ENCODE peak calls at places on chromosome 5, in four cellular contexts. One of them, this sample, is unnamed.

GRCh38 chr5:11504794-11505193 is 399.5 kb downstream of the CTNND2 start:
- DNase-seq in heart left ventricle: no peak
- DNase-seq in fibroblast of mammary gland: peak
- DNase-seq in sigmoid colon: no peak
- DNase-seq in this sample: no peak

GRCh38 chr5:174340221-174340620 is 294.7 kb downstream of the NSG2 start:
- DNase-seq in heart left ventricle: no peak
- DNase-seq in fibroblast of mammary gland: no peak
- DNase-seq in sigmoid colon: no peak
- DNase-seq in this sample: no peak

GRCh38 chr5:95738834-95739233 is 7.7 kb downstream of the RHOBTB3 start:
- DNase-seq in heart left ventricle: no peak
- DNase-seq in fibroblast of mammary gland: no peak
- DNase-seq in sigmoid colon: no peak
- DNase-seq in this sample: no peak

GRCh38 chr5:421287-421880 is 21.6 kb upstream of the EXOC3 start:
- DNase-seq in heart left ventricle: no peak
- DNase-seq in fibroblast of mammary gland: no peak
- DNase-seq in sigmoid colon: peak
- DNase-seq in this sample: no peak

GRCh38 chr5:129899454-129899853 is 4.8 kb upstream of the CHSY3 start:
- DNase-seq in heart left ventricle: no peak
- DNase-seq in fibroblast of mammary gland: peak
- DNase-seq in sigmoid colon: no peak
- DNase-seq in this sample: no peak

GRCh38 chr5:32144637-32145207 is 29.4 kb downstream of the GOLPH3 start:
- DNase-seq in heart left ventricle: peak
- DNase-seq in fibroblast of mammary gland: no peak
- DNase-seq in sigmoid colon: no peak
- DNase-seq in this sample: no peak

GRCh38 chr5:94538260-94538659 is 80.1 kb downstream of the KIAA0825 start:
- DNase-seq in heart left ventricle: no peak
- DNase-seq in fibroblast of mammary gland: no peak
- DNase-seq in sigmoid colon: no peak
- DNase-seq in this sample: no peak

GRCh38 chr5:29548262-29548661 is 1645.2 kb upstream of the CDH6 start:
- DNase-seq in heart left ventricle: no peak
- DNase-seq in fibroblast of mammary gland: no peak
- DNase-seq in sigmoid colon: no peak
- DNase-seq in this sample: no peak

GRCh38 chr5:87383216-87383615 is 29.5 kb downstream of the CCNH start:
- DNase-seq in heart left ventricle: no peak
- DNase-seq in fibroblast of mammary gland: no peak
- DNase-seq in sigmoid colon: no peak
- DNase-seq in this sample: no peak

GRCh38 chr5:52947851-52948250 is 41.3 kb upstream of the ITGA2 start:
- DNase-seq in heart left ventricle: no peak
- DNase-seq in fibroblast of mammary gland: peak
- DNase-seq in sigmoid colon: no peak
- DNase-seq in this sample: no peak

GRCh38 chr5:134247411-134247810 is 21.5 kb upstream of the PPP2CA start:
- DNase-seq in heart left ventricle: no peak
- DNase-seq in fibroblast of mammary gland: peak
- DNase-seq in sigmoid colon: no peak
- DNase-seq in this sample: no peak

GRCh38 chr5:850511-851006 is at the start of gene ZDHHC11:
- DNase-seq in heart left ventricle: peak
- DNase-seq in fibroblast of mammary gland: no peak
- DNase-seq in sigmoid colon: peak
- DNase-seq in this sample: no peak

GRCh38 chr5:177090813-177091212 is 4.1 kb downstream of the FGFR4 start:
- DNase-seq in heart left ventricle: no peak
- DNase-seq in fibroblast of mammary gland: no peak
- DNase-seq in sigmoid colon: no peak
- DNase-seq in this sample: no peak

GRCh38 chr5:68958428-68958827 is 135.4 kb upstream of the SLC30A5 start:
- DNase-seq in heart left ventricle: no peak
- DNase-seq in fibroblast of mammary gland: no peak
- DNase-seq in sigmoid colon: no peak
- DNase-seq in this sample: no peak

GRCh38 chr5:158288258-158288657 is 429.3 kb upstream of the CLINT1 start:
- DNase-seq in heart left ventricle: no peak
- DNase-seq in fibroblast of mammary gland: no peak
- DNase-seq in sigmoid colon: no peak
- DNase-seq in this sample: no peak

GRCh38 chr5:174736351-174736721 is 12.0 kb downstream of the MSX2 start:
- DNase-seq in heart left ventricle: no peak
- DNase-seq in fibroblast of mammary gland: peak
- DNase-seq in sigmoid colon: no peak
- DNase-seq in this sample: no peak

GRCh38 chr5:80414113-80414512 is 6.2 kb downstream of the ZFYVE16 start:
- DNase-seq in heart left ventricle: no peak
- DNase-seq in fibroblast of mammary gland: peak
- DNase-seq in sigmoid colon: no peak
- DNase-seq in this sample: no peak

GRCh38 chr5:9176641-9177040 is 369.2 kb downstream of the SEMA5A start:
- DNase-seq in heart left ventricle: no peak
- DNase-seq in fibroblast of mammary gland: no peak
- DNase-seq in sigmoid colon: no peak
- DNase-seq in this sample: no peak

GRCh38 chr5:106876665-106877194 is 794.0 kb downstream of the EFNA5 start:
- DNase-seq in heart left ventricle: no peak
- DNase-seq in fibroblast of mammary gland: peak
- DNase-seq in sigmoid colon: no peak
- DNase-seq in this sample: no peak

GRCh38 chr5:69238760-69239251 is 4.1 kb downstream of the CDK7 start:
- DNase-seq in heart left ventricle: no peak
- DNase-seq in fibroblast of mammary gland: peak
- DNase-seq in sigmoid colon: no peak
- DNase-seq in this sample: no peak

GRCh38 chr5:83590966-83591365 is 119.4 kb downstream of the VCAN start:
- DNase-seq in heart left ventricle: no peak
- DNase-seq in fibroblast of mammary gland: no peak
- DNase-seq in sigmoid colon: no peak
- DNase-seq in this sample: no peak

GRCh38 chr5:157606046-157606445 is 30.5 kb upstream of the ADAM19 start:
- DNase-seq in heart left ventricle: no peak
- DNase-seq in fibroblast of mammary gland: peak
- DNase-seq in sigmoid colon: no peak
- DNase-seq in this sample: no peak

GRCh38 chr5:152303841-152304240 is 101.2 kb downstream of the NMUR2 start:
- DNase-seq in heart left ventricle: no peak
- DNase-seq in fibroblast of mammary gland: no peak
- DNase-seq in sigmoid colon: no peak
- DNase-seq in this sample: no peak

GRCh38 chr5:33713087-33713486 is 178.7 kb downstream of the ADAMTS12 start:
- DNase-seq in heart left ventricle: no peak
- DNase-seq in fibroblast of mammary gland: no peak
- DNase-seq in sigmoid colon: no peak
- DNase-seq in this sample: no peak

GRCh38 chr5:124203308-124203707 is 543.1 kb downstream of the ZNF608 start:
- DNase-seq in heart left ventricle: no peak
- DNase-seq in fibroblast of mammary gland: no peak
- DNase-seq in sigmoid colon: no peak
- DNase-seq in this sample: no peak

GRCh38 chr5:178216779-178217178 is 12.4 kb downstream of the HNRNPAB start:
- DNase-seq in heart left ventricle: no peak
- DNase-seq in fibroblast of mammary gland: no peak
- DNase-seq in sigmoid colon: no peak
- DNase-seq in this sample: no peak

GRCh38 chr5:176541338-176542134 is 4.3 kb upstream of the RNF44 start:
- DNase-seq in heart left ventricle: peak
- DNase-seq in fibroblast of mammary gland: no peak
- DNase-seq in sigmoid colon: no peak
- DNase-seq in this sample: no peak

GRCh38 chr5:137743031-137743640 is 7.2 kb upstream of the KLHL3 start:
- DNase-seq in heart left ventricle: peak
- DNase-seq in fibroblast of mammary gland: peak
- DNase-seq in sigmoid colon: peak
- DNase-seq in this sample: no peak

GRCh38 chr5:74055446-74056097 is 429.6 kb downstream of the ARHGEF28 start:
- DNase-seq in heart left ventricle: no peak
- DNase-seq in fibroblast of mammary gland: no peak
- DNase-seq in sigmoid colon: no peak
- DNase-seq in this sample: no peak

GRCh38 chr5:40307076-40307475 is 372.6 kb upstream of the PTGER4 start:
- DNase-seq in heart left ventricle: no peak
- DNase-seq in fibroblast of mammary gland: no peak
- DNase-seq in sigmoid colon: no peak
- DNase-seq in this sample: no peak

GRCh38 chr5:174511711-174512253 is 212.6 kb upstream of the MSX2 start:
- DNase-seq in heart left ventricle: no peak
- DNase-seq in fibroblast of mammary gland: peak
- DNase-seq in sigmoid colon: no peak
- DNase-seq in this sample: no peak

GRCh38 chr5:170347022-170347421 is 42.1 kb downstream of the KCNMB1 start:
- DNase-seq in heart left ventricle: no peak
- DNase-seq in fibroblast of mammary gland: no peak
- DNase-seq in sigmoid colon: peak
- DNase-seq in this sample: no peak

GRCh38 chr5:170353011-170353890 is 35.9 kb downstream of the KCNMB1 start:
- DNase-seq in heart left ventricle: no peak
- DNase-seq in fibroblast of mammary gland: no peak
- DNase-seq in sigmoid colon: peak
- DNase-seq in this sample: no peak

GRCh38 chr5:170343177-170343576 is 45.6 kb upstream of the LCP2 start:
- DNase-seq in heart left ventricle: no peak
- DNase-seq in fibroblast of mammary gland: no peak
- DNase-seq in sigmoid colon: no peak
- DNase-seq in this sample: no peak

GRCh38 chr5:170345971-170346370 is 43.2 kb downstream of the KCNMB1 start:
- DNase-seq in heart left ventricle: no peak
- DNase-seq in fibroblast of mammary gland: no peak
- DNase-seq in sigmoid colon: peak
- DNase-seq in this sample: no peak

DNA sequence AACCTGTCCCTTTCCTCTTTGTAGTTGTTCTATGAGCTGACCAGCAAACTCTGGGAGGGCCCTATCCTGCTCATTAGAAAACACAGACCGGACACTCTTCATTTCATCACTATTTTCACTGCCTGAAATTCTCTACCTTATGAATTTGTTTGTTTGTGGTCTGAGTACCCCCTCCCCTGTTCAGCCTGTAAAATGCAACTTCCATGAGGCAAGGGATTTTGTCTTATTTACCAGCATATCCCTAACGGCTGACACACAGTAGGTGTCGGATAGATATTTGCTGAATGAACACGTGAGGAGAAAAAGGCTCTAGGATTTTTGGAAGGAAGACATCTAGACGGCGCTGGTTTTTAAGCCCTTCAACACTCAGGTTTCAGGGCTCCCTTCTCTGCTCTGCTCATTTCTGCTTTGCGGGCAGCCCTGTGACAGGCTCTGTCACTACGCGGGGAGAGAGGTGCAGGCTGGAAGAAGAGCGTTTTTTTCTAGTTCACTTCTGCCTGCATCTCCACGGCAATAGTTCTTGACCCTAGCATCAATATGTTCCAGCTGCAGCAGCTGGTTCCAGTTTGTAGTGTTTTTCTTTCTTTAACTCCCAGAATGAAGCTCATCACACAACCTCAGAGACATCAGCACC is 41.0 kb downstream of the KCNMB1 start:
- DNase-seq in heart left ventricle: no peak
- DNase-seq in fibroblast of mammary gland: peak
- DNase-seq in sigmoid colon: peak
- DNase-seq in this sample: no peak
- TF ChIP-seq CTCF in heart left ventricle: no peak
- TF ChIP-seq CTCF in fibroblast of mammary gland: peak
- TF ChIP-seq CTCF in sigmoid colon: no peak
- TF ChIP-seq CTCF in this sample: no peak

GRCh38 chr5:180214870-180215737 is 6.1 kb upstream of the RASGEF1C start:
- DNase-seq in heart left ventricle: no peak
- DNase-seq in fibroblast of mammary gland: no peak
- DNase-seq in sigmoid colon: no peak
- DNase-seq in this sample: no peak

GRCh38 chr5:180211761-180212035 is 2.7 kb upstream of the RASGEF1C start:
- DNase-seq in heart left ventricle: no peak
- DNase-seq in fibroblast of mammary gland: no peak
- DNase-seq in sigmoid colon: no peak
- DNase-seq in this sample: no peak

GRCh38 chr5:180212363-180213255 is 3.6 kb upstream of the RASGEF1C start:
- DNase-seq in heart left ventricle: no peak
- DNase-seq in fibroblast of mammary gland: peak
- DNase-seq in sigmoid colon: peak
- DNase-seq in this sample: no peak

GRCh38 chr5:180213657-180214207 is 4.7 kb upstream of the RASGEF1C start:
- DNase-seq in heart left ventricle: no peak
- DNase-seq in fibroblast of mammary gland: no peak
- DNase-seq in sigmoid colon: no peak
- DNase-seq in this sample: no peak

DNA sequence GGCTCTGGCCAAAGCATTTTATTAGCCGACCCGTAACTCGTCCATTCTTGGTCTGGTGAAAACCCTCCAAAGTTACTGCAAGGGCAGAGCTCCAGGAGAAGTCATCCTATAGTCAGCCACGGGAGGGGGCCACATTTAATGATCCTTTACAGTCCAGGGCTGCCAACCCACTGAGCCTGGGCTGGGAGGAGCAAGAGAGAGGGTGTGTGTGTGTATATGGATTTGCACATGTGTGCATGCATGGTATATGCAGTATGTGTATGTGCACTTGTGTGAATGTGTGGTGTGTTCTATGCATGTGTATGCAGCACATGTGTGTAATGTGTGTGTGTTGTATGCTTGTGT is 4.2 kb upstream of the RASGEF1C start:
- DNase-seq in heart left ventricle: no peak
- DNase-seq in fibroblast of mammary gland: no peak
- DNase-seq in sigmoid colon: no peak
- DNase-seq in this sample: no peak
- TF ChIP-seq CTCF in heart left ventricle: no peak
- TF ChIP-seq CTCF in fibroblast of mammary gland: no peak
- TF ChIP-seq CTCF in sigmoid colon: peak
- TF ChIP-seq CTCF in this sample: no peak

GRCh38 chr5:169471021-169471420 is 112.6 kb upstream of the SPDL1 start:
- DNase-seq in heart left ventricle: no peak
- DNase-seq in fibroblast of mammary gland: no peak
- DNase-seq in sigmoid colon: no peak
- DNase-seq in this sample: no peak

GRCh38 chr5:169474226-169474625 is 109.3 kb upstream of the SPDL1 start:
- DNase-seq in heart left ventricle: no peak
- DNase-seq in fibroblast of mammary gland: no peak
- DNase-seq in sigmoid colon: no peak
- DNase-seq in this sample: no peak
- TF ChIP-seq CTCF in heart left ventricle: no peak
- TF ChIP-seq CTCF in fibroblast of mammary gland: no peak
- TF ChIP-seq CTCF in sigmoid colon: no peak
- TF ChIP-seq CTCF in this sample: peak

DNA sequence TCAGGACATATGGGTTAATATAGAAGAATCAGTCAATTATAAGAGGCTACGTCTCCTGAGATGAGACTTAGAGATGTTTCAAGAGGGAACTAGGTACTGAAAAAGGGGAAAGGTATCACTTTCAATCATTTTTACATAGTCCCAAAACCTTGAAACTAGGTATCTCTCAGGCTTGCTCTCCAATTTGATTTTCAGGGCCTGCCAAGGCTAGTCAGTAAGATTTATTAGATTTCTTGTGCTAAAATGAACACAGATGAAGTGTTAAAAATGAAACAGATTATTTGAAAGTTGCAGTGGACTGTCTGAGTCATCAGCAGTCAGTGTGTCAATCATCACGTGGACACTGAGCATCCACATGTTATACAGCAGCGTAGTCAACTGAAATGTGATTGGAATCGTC is 591.1 kb downstream of the DTWD2 start:
- DNase-seq in heart left ventricle: no peak
- DNase-seq in fibroblast of mammary gland: no peak
- DNase-seq in sigmoid colon: no peak
- DNase-seq in this sample: no peak
- TF ChIP-seq CTCF in heart left ventricle: no peak
- TF ChIP-seq CTCF in fibroblast of mammary gland: no peak
- TF ChIP-seq CTCF in sigmoid colon: no peak
- TF ChIP-seq CTCF in this sample: no peak